ENCODE peak calls at places on chromosomes 6 and 20, in five cellular contexts. A is mammary epithelial cell, K is HCEC 1CT, I is NCI-H1930, H is NCI-H526 treated with DMSO at 0.1 percent for 48 hours. S is an unnamed sample.

GRCh38 chr20:1423206-1423605 is 30.4 kb upstream of the FKBP1A start:
- DNase-seq in I (no peak), H (no peak), K (no peak), A (no peak), S (no peak)

GRCh38 chr6:135013211-135013610 is 41.4 kb downstream of the HBS1L start:
- DNase-seq in A (no peak), H (no peak), K (no peak), I (no peak), S (no peak)

GRCh38 chr20:14700641-14700965 is 363.2 kb upstream of the FLRT3 start:
- DNase-seq in A (peak; percentile 80), I (no peak), K (no peak), H (no peak), S (no peak)

GRCh38 chr20:48404598-48404997 is 423.2 kb downstream of the PREX1 start:
- DNase-seq in I (no peak), K (no peak), A (no peak), H (no peak), S (no peak)

GRCh38 chr6:108927927-108928326 is 79.7 kb downstream of the ARMC2 start:
- DNase-seq in K (peak; percentile 61), A (peak; percentile 41), H (no peak), I (no peak), S (no peak)

GRCh38 chr20:1185781-1186334 is 1.1 kb upstream of the TMEM74B start:
- DNase-seq in I (peak; percentile 25), A (peak; percentile 16), H (peak; percentile 60), K (peak; percentile 22), S (no peak)

GRCh38 chr20:51473771-51474170 is 68.7 kb downstream of the NFATC2 start:
- DNase-seq in H (no peak), K (no peak), A (no peak), I (no peak), S (no peak)

GRCh38 chr6:17908831-17909230 is 78.6 kb downstream of the KIF13A start:
- DNase-seq in A (no peak), H (no peak), K (no peak), I (no peak), S (no peak)

GRCh38 chr20:48314925-48315592 is 512.7 kb downstream of the PREX1 start:
- DNase-seq in H (no peak), I (no peak), K (no peak), A (no peak), S (no peak)

GRCh38 chr20:2817341-2817726 is 1.2 kb downstream of the TMEM239 start:
- DNase-seq in H (no peak), A (no peak), K (no peak), I (no peak), S (no peak)

GRCh38 chr6:165663283-165663735 is 268 bp upstream of the PDE10A start:
- DNase-seq in A (peak; percentile 12), K (no peak), H (no peak), I (no peak), S (no peak)

GRCh38 chr20:37519508-37520416 is 1.3 kb upstream of the NNAT start:
- DNase-seq in K (no peak), I (no peak), H (no peak), A (no peak), S (no peak)

GRCh38 chr6:11851405-11851804 is 72.8 kb upstream of the ADTRP start:
- DNase-seq in K (peak; percentile 44), I (no peak), A (peak; percentile 95), H (no peak), S (no peak)

GRCh38 chr20:54019127-54019526 is 51.3 kb downstream of the BCAS1 start:
- DNase-seq in K (no peak), I (no peak), H (no peak), A (no peak), S (no peak)

GRCh38 chr20:17571153-17571527 is 1.3 kb downstream of the DSTN start:
- DNase-seq in H (no peak), A (no peak), I (no peak), K (peak; percentile 22), S (no peak)

GRCh38 chr6:35049885-35050284 is 91.3 kb downstream of the TCP11 start:
- DNase-seq in A (no peak), K (peak; percentile 61), H (no peak), I (no peak), S (no peak)

GRCh38 chr6:150751296-150751695 is 114.2 kb upstream of the MTHFD1L start:
- DNase-seq in A (peak; percentile 70), I (no peak), K (no peak), H (no peak), S (no peak)

GRCh38 chr20:50735813-50736212 is 4.4 kb downstream of the PARD6B start:
- DNase-seq in H (peak; percentile 35), K (peak; percentile 29), A (peak; percentile 76), I (no peak), S (no peak)

GRCh38 chr6:35311390-35312075 is 13.9 kb downstream of the DEF6 start:
- DNase-seq in K (no peak), H (no peak), I (no peak), A (no peak), S (peak; percentile 35)

GRCh38 chr6:155171109-155171746 is 92.6 kb upstream of the CLDN20 start:
- DNase-seq in K (peak; percentile 96), A (peak; percentile 90), H (no peak), I (no peak), S (peak; percentile 35)

GRCh38 chr6:79421001-79421411 is 116.2 kb downstream of the LCA5 start:
- DNase-seq in H (no peak), A (peak; percentile 30), I (no peak), K (peak; percentile 80), S (no peak)

GRCh38 chr6:150002710-150003109 is 22.6 kb downstream of the RAET1L start:
- DNase-seq in A (no peak), H (no peak), K (no peak), I (no peak), S (no peak)

GRCh38 chr6:6775074-6775473 is 186.6 kb downstream of the LY86 start:
- DNase-seq in K (no peak), A (no peak), H (peak; percentile 66), I (no peak), S (no peak)

GRCh38 chr6:27144740-27145079 is 102.8 kb upstream of the PRSS16 start:
- DNase-seq in H (no peak), K (no peak), A (peak; percentile 9), I (no peak), S (no peak)

GRCh38 chr6:124870611-124871201 is 91.5 kb upstream of the RNF217 start:
- DNase-seq in I (no peak), H (peak; percentile 43), K (peak; percentile 63), A (peak; percentile 12), S (no peak)

S was measured in central memory CD8-positive, alpha-beta T cell.